ENCODE peak calls at places on chromosomes 7 and 10, in seven cellular contexts. S is hepatocyte, O is left ventricle myocardium inferior, X is upper lobe of right lung, W is heart right ventricle, L is thoracic aorta, M is cardiac muscle cell. K is an unnamed sample.
A peak's percentile ranks its signal among the peaks of the same experiment; 100 is the strongest.

GRCh38 chr7:33961948-33962347 is 56.6 kb downstream of the BMPER start:
- DNase-seq in W (no peak), M (peak; percentile 20), O (no peak), L (no peak), X (no peak), S (no peak), K (peak; percentile 39)

GRCh38 chr7:152523916-152524315 is 88.1 kb upstream of the KMT2C start:
- DNase-seq in S (no peak), W (no peak), O (no peak), L (no peak), X (no peak), M (no peak), K (no peak)

GRCh38 chr7:88664630-88665233 is 94.8 kb upstream of the ZNF804B start:
- DNase-seq in M (peak; percentile 14), X (no peak), W (no peak), S (peak; percentile 22), O (no peak), L (no peak), K (peak; percentile 49)

GRCh38 chr10:72337039-72337629 is 17.6 kb downstream of the DNAJB12 start:
- DNase-seq in W (peak; percentile 88), S (peak; percentile 88), M (peak; percentile 86), X (peak; percentile 88), L (peak; percentile 54), O (peak; percentile 88), K (peak; percentile 82)

GRCh38 chr10:35413985-35414861 is 77.9 kb downstream of the CCNY start:
- DNase-seq in X (no peak), S (peak; percentile 42), W (no peak), M (no peak), L (no peak), O (no peak), K (no peak)

GRCh38 chr10:15794569-15794968 is 65.7 kb downstream of the MINDY3 start:
- DNase-seq in S (no peak), W (no peak), L (no peak), M (no peak), X (no peak), O (no peak), K (no peak)

GRCh38 chr7:28782362-28782761 is 175.8 kb downstream of the TRIL start:
- DNase-seq in X (no peak), L (no peak), O (no peak), S (no peak), M (no peak), W (no peak), K (no peak)

GRCh38 chr10:110733256-110733952 is 89.3 kb downstream of the RBM20 start:
- DNase-seq in M (no peak), L (no peak), W (no peak), X (no peak), S (no peak), O (no peak), K (no peak)

GRCh38 chr10:122656308-122656705 is 43.3 kb downstream of the C10orf120 start:
- DNase-seq in M (no peak), O (no peak), X (no peak), S (no peak), W (no peak), L (no peak), K (peak; percentile 13)

GRCh38 chr7:107891619-107892366 is 810 bp downstream of the DLD start:
- DNase-seq in X (no peak), S (no peak), L (no peak), O (no peak), M (peak; percentile 38), W (no peak), K (peak; percentile 20)

GRCh38 chr10:119087271-119087897 is 6.8 kb upstream of the EIF3A start:
- DNase-seq in X (no peak), M (no peak), L (no peak), W (no peak), S (no peak), O (no peak), K (no peak)

GRCh38 chr10:26555719-26556368 is 117.7 kb downstream of the APBB1IP start:
- DNase-seq in M (peak; percentile 91), W (peak; percentile 54), X (no peak), L (peak; percentile 35), O (peak; percentile 30), S (peak; percentile 75), K (peak; percentile 87)

GRCh38 chr10:77965294-77965693 is 38.7 kb upstream of the DLG5 start:
- DNase-seq in W (no peak), M (peak; percentile 78), O (no peak), S (no peak), L (no peak), X (no peak), K (peak; percentile 87)

GRCh38 chr10:97002670-97003069 is 170.6 kb downstream of the LCOR start:
- DNase-seq in X (no peak), S (no peak), L (no peak), M (no peak), W (no peak), O (no peak), K (no peak)

GRCh38 chr7:32658034-32658944 is 163.0 kb downstream of the AVL9 start:
- DNase-seq in S (no peak), O (no peak), X (no peak), W (no peak), L (no peak), M (peak; percentile 27), K (peak; percentile 88)

DNA sequence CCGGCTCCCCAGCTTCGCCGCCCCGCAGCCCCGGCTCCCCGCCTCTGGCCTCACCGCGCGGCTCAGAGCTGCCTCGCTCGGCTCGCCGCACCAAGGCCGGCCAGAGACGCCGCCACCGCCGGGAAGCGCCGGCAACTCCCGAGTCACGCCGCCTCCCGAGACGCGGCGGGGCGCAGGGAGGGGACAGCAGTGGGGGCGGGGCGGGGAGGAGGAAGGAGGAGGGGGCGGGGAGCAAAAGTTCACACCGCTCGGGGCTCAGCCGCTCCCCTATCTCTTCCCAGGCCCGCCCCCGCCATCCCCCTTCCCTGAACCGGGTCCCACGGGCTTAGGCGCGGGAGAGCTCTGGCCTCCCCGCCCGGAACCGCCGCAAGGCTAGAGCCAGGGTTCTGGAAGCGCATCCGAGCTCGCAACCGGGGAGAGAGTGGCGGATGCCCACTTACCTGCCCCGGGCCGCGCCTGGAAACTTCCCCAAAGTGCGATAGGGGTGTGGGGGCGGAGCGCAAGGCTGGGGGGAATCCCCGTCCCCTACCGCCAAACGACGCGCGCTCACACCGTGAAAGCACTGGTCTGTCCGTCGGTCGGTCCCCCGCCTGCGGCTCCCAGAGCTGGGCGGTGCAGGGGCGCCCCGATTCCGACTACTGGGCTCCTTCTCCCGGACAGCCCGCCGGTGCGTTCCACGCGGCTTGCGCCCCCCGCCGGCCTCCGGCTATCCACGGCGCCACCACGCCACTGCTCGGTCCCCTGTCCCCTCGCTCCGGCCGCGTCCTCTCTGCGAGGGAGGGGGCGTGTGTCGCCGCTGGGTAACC is 925 bp downstream of the CHST15 start:
- DNase-seq in O (peak; percentile 64), W (peak; percentile 66), S (peak; percentile 68), M (peak; percentile 54), X (peak; percentile 87), L (no peak), K (peak; percentile 47)
- TF ChIP-seq CTCF in O (no peak), W (peak; percentile 30), S (peak; percentile 25), M (peak; percentile 22), X (peak; percentile 24), L (no peak), K (no peak)

GRCh38 chr10:80471715-80472233 is 17.7 kb downstream of the TSPAN14 start:
- DNase-seq in O (no peak), S (no peak), L (no peak), M (no peak), X (no peak), W (no peak), K (peak; percentile 51)
- H3K4me3 ChIP-seq in O (peak overlapping the region; percentile 13), S (no peak overlapping the region), L (no peak overlapping the region), M (no peak overlapping the region), X (no peak overlapping the region), W (no peak overlapping the region), K (no peak overlapping the region)

DNA sequence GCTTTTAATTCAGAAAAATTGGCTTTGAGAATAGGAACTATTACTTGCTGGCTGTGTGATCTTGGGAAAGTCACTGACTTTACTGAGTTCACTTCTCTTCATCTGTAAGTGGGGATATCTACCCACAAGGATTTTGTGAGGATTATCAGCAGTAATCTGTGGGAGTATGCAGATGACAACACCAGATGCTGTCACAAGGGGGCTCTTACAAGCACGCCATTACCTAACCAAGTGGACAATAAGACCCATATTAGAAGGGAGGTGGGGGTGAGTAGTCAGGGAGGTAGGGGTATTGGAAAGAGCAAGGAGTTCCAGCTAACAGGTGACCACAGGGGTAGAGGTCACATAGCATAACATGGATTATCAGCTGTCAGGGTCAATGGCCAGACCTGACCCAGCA is 569.4 kb downstream of the SUGCT start:
- DNase-seq in L (no peak), S (no peak), X (no peak), W (no peak), M (no peak), O (no peak), K (no peak)
- TF ChIP-seq CTCF in L (no peak), S (no peak), X (no peak), W (no peak), M (no peak), O (no peak), K (peak; percentile 14)

GRCh38 chr7:140275069-140275961 is 98.5 kb upstream of the KDM7A start:
- DNase-seq in L (no peak), X (no peak), S (peak; percentile 35), W (no peak), O (no peak), M (peak; percentile 70), K (no peak)
- H3K4me3 ChIP-seq in L (peak overlapping the region; percentile 43), X (no peak overlapping the region), S (no peak overlapping the region), W (peak overlapping the region; percentile 21), O (peak overlapping the region; percentile 45), M (no peak overlapping the region), K (no peak overlapping the region)

K was measured in cardiac fibroblast.